ENCODE peak calls at places on chromosomes 5 and 9, in six cellular contexts. X is GM12878, W is HCT116, A is transverse colon, Z is SK-N-SH, G is GM12892. Q is an unnamed sample.

GRCh38 chr5:170791325-170791954 is 7.9 kb downstream of the GABRP start:
- DNase-seq in A (peak), X (no peak), Z (peak), W (peak), G (no peak), Q (no peak)

GRCh38 chr5:175588709-175589429 is 69.0 kb upstream of the HRH2 start:
- DNase-seq in A (no peak), Z (no peak), G (no peak), W (no peak), X (no peak), Q (no peak)

GRCh38 chr5:83312672-83313071 is 158.9 kb upstream of the VCAN start:
- DNase-seq in G (no peak), Z (no peak), W (no peak), X (no peak), A (no peak), Q (no peak)

GRCh38 chr9:89623925-89624420 is 19.2 kb downstream of the GADD45G start:
- DNase-seq in W (no peak), Z (no peak), A (peak), X (no peak), G (no peak), Q (no peak)

GRCh38 chr5:169169786-169170185 is 131.2 kb downstream of the SLIT3 start:
- DNase-seq in X (no peak), W (no peak), Z (peak), A (no peak), G (no peak), Q (no peak)

GRCh38 chr9:109088221-109088620 is 31.5 kb downstream of the TMEM245 start:
- DNase-seq in Z (no peak), A (no peak), G (no peak), W (no peak), X (no peak), Q (no peak)

GRCh38 chr5:127959152-127959764 is 124.3 kb upstream of the SLC12A2 start:
- DNase-seq in A (peak), Z (peak), G (no peak), W (peak), X (no peak), Q (no peak)

GRCh38 chr9:96168882-96169281 is 133.1 kb downstream of the HSD17B3 start:
- DNase-seq in W (no peak), Z (no peak), X (no peak), A (no peak), G (no peak), Q (no peak)

GRCh38 chr9:133103183-133103986 is 17.7 kb downstream of the RALGDS start:
- DNase-seq in Z (peak), A (peak), G (peak), X (no peak), W (no peak), Q (no peak)

GRCh38 chr9:83281306-83282255 is 218.6 kb upstream of the RASEF start:
- DNase-seq in X (no peak), W (no peak), G (no peak), A (no peak), Z (peak), Q (no peak)

GRCh38 chr9:36991516-36992134 is 42.4 kb downstream of the PAX5 start:
- DNase-seq in Z (peak), G (no peak), X (no peak), W (peak), A (no peak), Q (no peak)

GRCh38 chr9:120839146-120839545 is 3.6 kb downstream of the PSMD5 start:
- DNase-seq in G (no peak), W (no peak), Z (no peak), X (no peak), A (no peak), Q (no peak)

GRCh38 chr5:35158627-35159369 is 71.5 kb downstream of the PRLR start:
- DNase-seq in W (no peak), Z (no peak), X (no peak), G (no peak), A (no peak), Q (no peak)

GRCh38 chr5:9661316-9662015 is 31.3 kb upstream of the TAS2R1 start:
- DNase-seq in X (no peak), W (no peak), G (no peak), A (no peak), Z (no peak), Q (no peak)

GRCh38 chr9:137294091-137294683 is 7.9 kb downstream of the NRARP start:
- DNase-seq in Z (peak), X (no peak), W (peak), A (no peak), G (no peak), Q (no peak)
- TF ChIP-seq POLR2AphosphoS5 in Z (no peak), X (no peak), W (no peak), A (no peak), G (no peak), Q (no peak)

GRCh38 chr9:124285490-124285889 is 27.7 kb downstream of the NEK6 start:
- DNase-seq in A (no peak), Z (no peak), X (no peak), G (no peak), W (no peak), Q (no peak)
- TF ChIP-seq POLR2AphosphoS5 in A (no peak), Z (no peak), X (no peak), G (no peak), W (no peak), Q (no peak)

DNA sequence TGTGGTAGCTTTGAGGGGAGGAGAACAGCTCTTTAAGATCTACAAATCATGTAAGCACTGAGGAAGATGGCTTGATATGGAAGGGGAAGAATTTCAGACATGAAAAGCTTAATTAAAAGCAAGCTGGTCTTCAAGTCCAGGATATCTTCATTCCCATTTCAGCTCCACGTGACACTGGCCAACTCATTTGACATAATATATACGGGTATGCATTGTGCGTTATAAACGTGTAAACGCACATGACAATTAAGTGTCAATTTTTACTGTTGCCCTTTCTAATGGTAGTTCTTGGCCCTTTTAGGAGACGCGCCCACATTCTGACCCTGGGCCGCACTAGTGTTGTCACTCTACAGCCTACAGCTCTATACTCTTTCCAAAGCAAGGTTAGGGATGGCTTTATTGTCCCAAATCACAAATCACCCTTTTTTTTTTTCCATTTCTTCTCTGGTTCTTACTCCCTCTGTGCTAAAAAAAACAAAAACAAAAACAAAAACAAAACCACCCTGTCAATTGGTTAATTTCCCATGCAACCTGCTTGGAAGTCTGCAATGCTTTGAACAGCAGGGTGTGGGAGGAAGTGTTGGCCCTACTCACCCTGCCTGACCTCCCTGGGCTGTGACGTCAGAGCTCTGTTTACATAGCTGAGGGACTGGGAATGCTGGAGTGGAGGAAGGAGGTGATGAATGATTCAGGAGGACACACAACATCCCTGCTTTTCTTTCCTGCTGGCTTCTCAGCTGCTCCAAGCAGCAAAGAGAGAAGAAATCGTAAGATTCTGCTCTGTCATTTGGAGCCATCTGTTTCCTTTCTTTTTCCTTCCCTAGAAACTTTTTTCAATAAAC is 19.3 kb downstream of the RFK start:
- DNase-seq in W (no peak), A (peak), Z (no peak), G (no peak), X (no peak), Q (no peak)
- TF ChIP-seq POLR2AphosphoS5 in W (no peak), A (peak), Z (no peak), G (no peak), X (no peak), Q (no peak)

GRCh38 chr9:129726322-129727160 is 26.3 kb downstream of the PTGES start:
- DNase-seq in G (peak), Z (peak), A (peak), W (peak), X (no peak), Q (peak)

GRCh38 chr9:129728744-129729143 is 24.1 kb downstream of the PTGES start:
- DNase-seq in W (no peak), A (no peak), Z (no peak), X (no peak), G (no peak), Q (no peak)

GRCh38 chr9:129724456-129725190 is 28.2 kb downstream of the PTGES start:
- DNase-seq in X (no peak), Z (peak), A (no peak), W (no peak), G (no peak), Q (no peak)

GRCh38 chr9:129722913-129723312 is 29.9 kb downstream of the PTGES start:
- DNase-seq in X (no peak), A (no peak), W (no peak), G (no peak), Z (no peak), Q (no peak)

DNA sequence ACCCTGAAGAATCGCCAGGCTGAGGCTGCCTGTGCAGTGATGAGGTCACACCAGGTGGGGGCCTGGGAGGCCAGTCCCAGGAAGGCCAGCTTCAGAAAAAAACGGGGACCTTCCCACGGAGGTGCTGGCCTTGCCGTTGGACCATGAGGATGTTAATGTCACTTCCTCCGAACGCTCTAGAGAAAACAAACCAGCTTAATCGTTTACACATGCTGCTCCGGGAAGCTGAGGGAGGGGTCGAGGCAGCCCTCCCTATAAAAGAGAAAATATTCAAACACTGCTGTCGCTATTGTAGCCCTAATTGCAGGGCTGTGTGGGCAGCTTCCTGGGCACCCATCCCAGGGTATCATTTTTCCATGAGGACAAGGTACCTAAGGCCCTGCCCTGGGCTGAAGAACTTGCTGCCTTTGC is 27.0 kb downstream of the PTGES start:
- DNase-seq in X (no peak), W (no peak), A (no peak), G (no peak), Z (peak), Q (no peak)
- TF ChIP-seq POLR2AphosphoS5 in X (no peak), W (no peak), A (no peak), G (no peak), Z (no peak), Q (no peak)

GRCh38 chr5:139812323-139812722 is 16.7 kb downstream of the PSD2 start:
- DNase-seq in W (no peak), X (no peak), A (no peak), G (no peak), Z (no peak), Q (no peak)
- TF ChIP-seq POLR2AphosphoS5 in W (no peak), X (no peak), A (no peak), G (no peak), Z (no peak), Q (no peak)

GRCh38 chr9:130176760-130177159 is 4.6 kb downstream of the NCS1 start:
- DNase-seq in X (no peak), G (no peak), W (no peak), A (no peak), Z (no peak), Q (no peak)

GRCh38 chr9:130175355-130175754 is 3.2 kb downstream of the NCS1 start:
- DNase-seq in A (no peak), G (no peak), Z (no peak), W (no peak), X (no peak), Q (no peak)

GRCh38 chr9:130174025-130174424 is 1.8 kb downstream of the NCS1 start:
- DNase-seq in X (no peak), Z (no peak), A (no peak), W (no peak), G (no peak), Q (no peak)

GRCh38 chr9:130173462-130173876 is 1.3 kb downstream of the NCS1 start:
- DNase-seq in G (no peak), A (no peak), X (no peak), W (no peak), Z (peak), Q (no peak)

DNA sequence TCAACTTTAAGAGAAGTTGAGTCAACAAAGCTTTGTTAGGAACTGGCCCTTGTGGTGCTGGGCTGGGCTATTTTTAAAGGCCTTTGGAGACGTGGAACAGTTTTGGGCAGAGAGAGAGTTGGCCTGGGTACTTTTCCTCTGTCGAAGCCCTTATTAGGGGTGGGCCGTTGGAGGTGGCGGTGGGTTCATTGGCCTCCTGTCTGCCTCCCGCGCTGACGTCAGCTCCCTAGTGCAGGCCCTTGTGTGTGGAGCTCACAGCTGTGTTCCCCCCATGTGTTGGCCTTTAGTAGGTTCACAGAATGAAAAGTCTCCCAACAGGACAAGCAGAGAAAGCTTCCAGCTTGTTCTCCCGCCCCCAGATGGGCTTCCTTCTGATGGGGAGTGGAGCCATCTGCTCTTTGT is 2.7 kb downstream of the NCS1 start:
- DNase-seq in X (no peak), W (no peak), A (no peak), Z (no peak), G (no peak), Q (no peak)
- TF ChIP-seq POLR2AphosphoS5 in X (no peak), W (no peak), A (peak), Z (no peak), G (no peak), Q (no peak)

GRCh38 chr5:54309751-54310432 is 481 bp downstream of the ARL15 start:
- DNase-seq in W (no peak), X (no peak), Z (no peak), G (peak), A (peak), Q (peak)

GRCh38 chr5:54312499-54312898 is 2.1 kb upstream of the ARL15 start:
- DNase-seq in G (no peak), Z (no peak), X (no peak), A (no peak), W (no peak), Q (no peak)

GRCh38 chr5:54309237-54309636 is 1.1 kb downstream of the ARL15 start:
- DNase-seq in G (no peak), X (no peak), W (no peak), A (no peak), Z (peak), Q (no peak)

GRCh38 chr5:54310433-54311177 is at the start of gene ARL15:
- DNase-seq in X (peak), Z (peak), W (peak), A (peak), G (peak), Q (peak)

DNA sequence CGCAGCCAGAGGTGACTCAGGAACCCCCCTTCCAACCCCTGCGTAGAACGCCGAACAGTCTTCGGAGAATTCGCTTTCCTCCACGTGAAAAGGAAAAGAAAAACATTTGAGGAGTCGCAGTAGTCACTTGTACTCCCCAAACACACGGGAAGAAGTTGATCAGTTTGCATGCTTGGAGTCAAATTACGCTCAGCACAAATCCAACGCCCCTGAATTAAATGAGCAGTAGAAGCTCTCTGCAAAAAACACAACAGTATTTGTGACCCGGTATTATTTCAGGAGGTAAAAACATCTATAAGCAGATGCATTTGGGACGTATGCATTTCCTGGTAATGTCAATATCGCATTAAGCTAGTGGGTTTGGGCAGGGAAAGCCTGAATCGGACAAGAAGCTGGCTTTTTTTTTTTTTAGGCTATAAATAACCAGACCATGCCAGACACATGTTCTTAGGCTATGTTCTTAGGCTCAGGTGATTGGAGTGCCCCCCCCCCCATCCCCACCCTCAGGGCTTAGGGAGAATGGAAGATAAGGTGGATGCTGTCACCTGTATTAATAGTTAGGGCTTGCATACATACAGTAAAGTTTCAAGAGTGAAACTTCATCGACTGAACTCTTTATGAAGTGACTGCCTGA is 922 bp upstream of the ARL15 start:
- DNase-seq in A (no peak), X (no peak), G (no peak), Z (peak), W (no peak), Q (no peak)
- TF ChIP-seq POLR2AphosphoS5 in A (no peak), X (no peak), G (no peak), Z (no peak), W (no peak), Q (no peak)

Q was measured in suprapubic skin.